ENCODE peak calls at places on chromosome 4, in four cellular contexts. One of them, this sample, is unnamed.

GRCh38 chr4:70885174-70885573 is 17.0 kb upstream of the MOB1B start:
- DNase-seq in activated CD8-positive, alpha-beta memory T cell treated with anti-CD3 and anti-CD28 coated beads, Interleukin-2, amount 50 U/mL, for 48 hours: no peak
- DNase-seq in cardiac muscle cell: no peak
- DNase-seq in NCI-H510A treated with DMSO at 0.1 percent for 48 hours: peak; percentile 48
- DNase-seq in this sample: no peak

GRCh38 chr4:42678512-42678911 is 21.6 kb upstream of the ATP8A1 start:
- DNase-seq in activated CD8-positive, alpha-beta memory T cell treated with anti-CD3 and anti-CD28 coated beads, Interleukin-2, amount 50 U/mL, for 48 hours: no peak
- DNase-seq in cardiac muscle cell: no peak
- DNase-seq in NCI-H510A treated with DMSO at 0.1 percent for 48 hours: no peak
- DNase-seq in this sample: no peak

GRCh38 chr4:6891436-6892170 is 18.0 kb upstream of the TBC1D14 start:
- DNase-seq in activated CD8-positive, alpha-beta memory T cell treated with anti-CD3 and anti-CD28 coated beads, Interleukin-2, amount 50 U/mL, for 48 hours: peak; percentile 28
- DNase-seq in cardiac muscle cell: peak; percentile 11
- DNase-seq in NCI-H510A treated with DMSO at 0.1 percent for 48 hours: no peak
- DNase-seq in this sample: no peak

GRCh38 chr4:61527886-61528285 is 327.8 kb downstream of the ADGRL3 start:
- DNase-seq in activated CD8-positive, alpha-beta memory T cell treated with anti-CD3 and anti-CD28 coated beads, Interleukin-2, amount 50 U/mL, for 48 hours: no peak
- DNase-seq in cardiac muscle cell: no peak
- DNase-seq in NCI-H510A treated with DMSO at 0.1 percent for 48 hours: no peak
- DNase-seq in this sample: no peak

GRCh38 chr4:123479944-123480343 is 83.3 kb downstream of the SPRY1 start:
- DNase-seq in activated CD8-positive, alpha-beta memory T cell treated with anti-CD3 and anti-CD28 coated beads, Interleukin-2, amount 50 U/mL, for 48 hours: no peak
- DNase-seq in cardiac muscle cell: peak; percentile 24
- DNase-seq in NCI-H510A treated with DMSO at 0.1 percent for 48 hours: peak; percentile 76
- DNase-seq in this sample: no peak

GRCh38 chr4:54402880-54403503 is 173.9 kb downstream of the PDGFRA start:
- DNase-seq in activated CD8-positive, alpha-beta memory T cell treated with anti-CD3 and anti-CD28 coated beads, Interleukin-2, amount 50 U/mL, for 48 hours: no peak
- DNase-seq in cardiac muscle cell: no peak
- DNase-seq in NCI-H510A treated with DMSO at 0.1 percent for 48 hours: no peak
- DNase-seq in this sample: no peak

GRCh38 chr4:80781436-80781835 is 249.1 kb upstream of the BMP3 start:
- DNase-seq in activated CD8-positive, alpha-beta memory T cell treated with anti-CD3 and anti-CD28 coated beads, Interleukin-2, amount 50 U/mL, for 48 hours: no peak
- DNase-seq in cardiac muscle cell: no peak
- DNase-seq in NCI-H510A treated with DMSO at 0.1 percent for 48 hours: no peak
- DNase-seq in this sample: no peak

GRCh38 chr4:83267121-83267834 is 17.3 kb downstream of the COQ2 start:
- DNase-seq in activated CD8-positive, alpha-beta memory T cell treated with anti-CD3 and anti-CD28 coated beads, Interleukin-2, amount 50 U/mL, for 48 hours: no peak
- DNase-seq in cardiac muscle cell: peak; percentile 94
- DNase-seq in NCI-H510A treated with DMSO at 0.1 percent for 48 hours: no peak
- DNase-seq in this sample: no peak

GRCh38 chr4:101594588-101594987 is 195.9 kb upstream of the BANK1 start:
- DNase-seq in activated CD8-positive, alpha-beta memory T cell treated with anti-CD3 and anti-CD28 coated beads, Interleukin-2, amount 50 U/mL, for 48 hours: no peak
- DNase-seq in cardiac muscle cell: no peak
- DNase-seq in NCI-H510A treated with DMSO at 0.1 percent for 48 hours: no peak
- DNase-seq in this sample: no peak

GRCh38 chr4:13093170-13093569 is 391.0 kb downstream of the RAB28 start:
- DNase-seq in activated CD8-positive, alpha-beta memory T cell treated with anti-CD3 and anti-CD28 coated beads, Interleukin-2, amount 50 U/mL, for 48 hours: no peak
- DNase-seq in cardiac muscle cell: no peak
- DNase-seq in NCI-H510A treated with DMSO at 0.1 percent for 48 hours: no peak
- DNase-seq in this sample: no peak